ENCODE peak calls at places on chromosomes 11 and 22, in nine cellular contexts. One of them, this sample, is unnamed.

GRCh38 chr22:17918840-17919239 is 105.5 kb downstream of the MICAL3 start:
- DNase-seq in SK-N-SH: no peak
- DNase-seq in Panc1: no peak
- DNase-seq in IMR-90: peak; percentile 64
- DNase-seq in naive thymus-derived CD4-positive, alpha-beta T cell: no peak
- DNase-seq in fibroblast of lung: no peak
- DNase-seq in left ventricle myocardium inferior: no peak
- DNase-seq in right lobe of liver: no peak
- DNase-seq in upper lobe of right lung: no peak
- DNase-seq in this sample: no peak

GRCh38 chr11:132587716-132588115 is 944.6 kb downstream of the OPCML start:
- DNase-seq in IMR-90: no peak
- DNase-seq in right lobe of liver: no peak
- DNase-seq in left ventricle myocardium inferior: no peak
- DNase-seq in fibroblast of lung: no peak
- DNase-seq in Panc1: no peak
- DNase-seq in SK-N-SH: no peak
- DNase-seq in upper lobe of right lung: no peak
- DNase-seq in naive thymus-derived CD4-positive, alpha-beta T cell: no peak
- DNase-seq in this sample: no peak

GRCh38 chr11:96090711-96091110 is 166.8 kb upstream of the MTMR2 start:
- DNase-seq in SK-N-SH: no peak
- DNase-seq in right lobe of liver: no peak
- DNase-seq in Panc1: no peak
- DNase-seq in naive thymus-derived CD4-positive, alpha-beta T cell: no peak
- DNase-seq in left ventricle myocardium inferior: no peak
- DNase-seq in IMR-90: peak; percentile 85
- DNase-seq in fibroblast of lung: peak; percentile 84
- DNase-seq in upper lobe of right lung: no peak
- DNase-seq in this sample: no peak

GRCh38 chr11:92628401-92629292 is 340.8 kb upstream of the MTNR1B start:
- DNase-seq in IMR-90: peak; percentile 45
- DNase-seq in upper lobe of right lung: no peak
- DNase-seq in right lobe of liver: no peak
- DNase-seq in left ventricle myocardium inferior: no peak
- DNase-seq in SK-N-SH: no peak
- DNase-seq in Panc1: no peak
- DNase-seq in fibroblast of lung: peak; percentile 2
- DNase-seq in naive thymus-derived CD4-positive, alpha-beta T cell: no peak
- DNase-seq in this sample: no peak

GRCh38 chr22:29483254-29483653 is 3.2 kb downstream of the NEFH start:
- DNase-seq in fibroblast of lung: no peak
- DNase-seq in right lobe of liver: no peak
- DNase-seq in naive thymus-derived CD4-positive, alpha-beta T cell: no peak
- DNase-seq in left ventricle myocardium inferior: no peak
- DNase-seq in upper lobe of right lung: no peak
- DNase-seq in Panc1: no peak
- DNase-seq in SK-N-SH: no peak
- DNase-seq in IMR-90: no peak
- DNase-seq in this sample: no peak

GRCh38 chr11:134207538-134208239 is 16.1 kb downstream of the NCAPD3 start:
- DNase-seq in fibroblast of lung: peak; percentile 21
- DNase-seq in right lobe of liver: peak; percentile 54
- DNase-seq in SK-N-SH: no peak
- DNase-seq in Panc1: no peak
- DNase-seq in naive thymus-derived CD4-positive, alpha-beta T cell: peak; percentile 65
- DNase-seq in left ventricle myocardium inferior: peak; percentile 25
- DNase-seq in IMR-90: no peak
- DNase-seq in upper lobe of right lung: no peak
- DNase-seq in this sample: peak; percentile 47

GRCh38 chr22:48488149-48488551 is 1339.5 kb downstream of the BRD1 start:
- DNase-seq in fibroblast of lung: no peak
- DNase-seq in IMR-90: no peak
- DNase-seq in naive thymus-derived CD4-positive, alpha-beta T cell: no peak
- DNase-seq in SK-N-SH: peak; percentile 23
- DNase-seq in upper lobe of right lung: no peak
- DNase-seq in left ventricle myocardium inferior: no peak
- DNase-seq in right lobe of liver: no peak
- DNase-seq in Panc1: no peak
- DNase-seq in this sample: no peak

GRCh38 chr11:95088946-95089619 is 563 bp upstream of the ENDOD1 start:
- DNase-seq in IMR-90: no peak
- DNase-seq in SK-N-SH: no peak
- DNase-seq in upper lobe of right lung: no peak
- DNase-seq in fibroblast of lung: no peak
- DNase-seq in right lobe of liver: no peak
- DNase-seq in Panc1: no peak
- DNase-seq in naive thymus-derived CD4-positive, alpha-beta T cell: no peak
- DNase-seq in left ventricle myocardium inferior: no peak
- DNase-seq in this sample: peak; percentile 8

GRCh38 chr11:8363924-8364323 is 100.2 kb upstream of the LMO1 start:
- DNase-seq in left ventricle myocardium inferior: no peak
- DNase-seq in upper lobe of right lung: peak; percentile 40
- DNase-seq in naive thymus-derived CD4-positive, alpha-beta T cell: no peak
- DNase-seq in Panc1: no peak
- DNase-seq in SK-N-SH: no peak
- DNase-seq in fibroblast of lung: peak; percentile 29
- DNase-seq in right lobe of liver: no peak
- DNase-seq in IMR-90: no peak
- DNase-seq in this sample: no peak

GRCh38 chr11:115488945-115489344 is 15.3 kb downstream of the CADM1 start:
- DNase-seq in upper lobe of right lung: no peak
- DNase-seq in SK-N-SH: no peak
- DNase-seq in IMR-90: peak; percentile 94
- DNase-seq in right lobe of liver: no peak
- DNase-seq in Panc1: no peak
- DNase-seq in naive thymus-derived CD4-positive, alpha-beta T cell: no peak
- DNase-seq in left ventricle myocardium inferior: no peak
- DNase-seq in fibroblast of lung: peak; percentile 39
- DNase-seq in this sample: no peak

GRCh38 chr22:24810043-24810749 is 4.2 kb downstream of the SGSM1 start:
- DNase-seq in SK-N-SH: peak; percentile 73
- DNase-seq in IMR-90: no peak
- DNase-seq in upper lobe of right lung: no peak
- DNase-seq in Panc1: no peak
- DNase-seq in left ventricle myocardium inferior: no peak
- DNase-seq in naive thymus-derived CD4-positive, alpha-beta T cell: no peak
- DNase-seq in fibroblast of lung: no peak
- DNase-seq in right lobe of liver: no peak
- DNase-seq in this sample: no peak

GRCh38 chr22:43293661-43294392 is 49.3 kb downstream of the SCUBE1 start:
- DNase-seq in upper lobe of right lung: peak; percentile 80
- DNase-seq in naive thymus-derived CD4-positive, alpha-beta T cell: no peak
- DNase-seq in right lobe of liver: no peak
- DNase-seq in left ventricle myocardium inferior: no peak
- DNase-seq in SK-N-SH: no peak
- DNase-seq in fibroblast of lung: peak; percentile 85
- DNase-seq in IMR-90: peak; percentile 60
- DNase-seq in Panc1: no peak
- DNase-seq in this sample: no peak

GRCh38 chr11:66280428-66280827 is 2.5 kb downstream of the CNIH2 start:
- DNase-seq in Panc1: no peak
- DNase-seq in SK-N-SH: peak; percentile 47
- DNase-seq in upper lobe of right lung: no peak
- DNase-seq in IMR-90: no peak
- DNase-seq in right lobe of liver: no peak
- DNase-seq in naive thymus-derived CD4-positive, alpha-beta T cell: no peak
- DNase-seq in left ventricle myocardium inferior: no peak
- DNase-seq in fibroblast of lung: no peak
- DNase-seq in this sample: no peak

GRCh38 chr11:90176069-90176468 is 41.6 kb downstream of the NAALAD2 start:
- DNase-seq in IMR-90: no peak
- DNase-seq in naive thymus-derived CD4-positive, alpha-beta T cell: no peak
- DNase-seq in Panc1: no peak
- DNase-seq in fibroblast of lung: no peak
- DNase-seq in right lobe of liver: no peak
- DNase-seq in left ventricle myocardium inferior: no peak
- DNase-seq in upper lobe of right lung: no peak
- DNase-seq in SK-N-SH: peak; percentile 24
- DNase-seq in this sample: no peak

GRCh38 chr22:17117400-17117799 is 3.8 kb downstream of the TMEM121B start:
- DNase-seq in upper lobe of right lung: no peak
- DNase-seq in right lobe of liver: no peak
- DNase-seq in naive thymus-derived CD4-positive, alpha-beta T cell: no peak
- DNase-seq in SK-N-SH: no peak
- DNase-seq in IMR-90: no peak
- DNase-seq in fibroblast of lung: no peak
- DNase-seq in left ventricle myocardium inferior: no peak
- DNase-seq in Panc1: no peak
- DNase-seq in this sample: no peak

DNA sequence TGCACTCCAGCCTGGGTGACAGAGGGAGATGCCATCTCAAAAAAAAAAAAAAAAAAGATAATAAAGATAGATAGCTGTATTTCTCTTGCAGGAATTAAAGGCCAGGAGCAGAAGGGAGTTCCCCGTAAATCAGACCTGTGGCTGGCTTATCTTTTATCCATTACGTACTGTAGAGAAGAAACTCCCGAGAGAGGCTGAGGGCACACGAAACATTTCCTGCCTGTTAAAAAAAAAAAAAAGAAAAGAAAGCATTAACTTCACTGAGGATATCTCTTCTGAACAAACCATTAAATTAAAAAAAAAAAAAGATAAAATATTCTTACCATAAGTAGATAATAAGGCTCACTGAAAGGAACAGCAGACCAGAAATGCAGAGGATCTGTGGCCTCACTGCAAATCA is 22.5 kb downstream of the P4HA3 start:
- DNase-seq in upper lobe of right lung: no peak
- DNase-seq in IMR-90: no peak
- DNase-seq in fibroblast of lung: no peak
- DNase-seq in left ventricle myocardium inferior: no peak
- DNase-seq in right lobe of liver: no peak
- DNase-seq in Panc1: no peak
- DNase-seq in naive thymus-derived CD4-positive, alpha-beta T cell: no peak
- DNase-seq in SK-N-SH: no peak
- DNase-seq in this sample: no peak
- H3K27ac ChIP-seq in upper lobe of right lung: no peak overlapping the region
- H3K27ac ChIP-seq in IMR-90: peak overlapping the region; percentile 65
- H3K27ac ChIP-seq in fibroblast of lung: no peak overlapping the region
- H3K27ac ChIP-seq in left ventricle myocardium inferior: no peak overlapping the region
- H3K27ac ChIP-seq in right lobe of liver: no peak overlapping the region
- H3K27ac ChIP-seq in Panc1: no peak overlapping the region
- H3K27ac ChIP-seq in naive thymus-derived CD4-positive, alpha-beta T cell: no peak overlapping the region
- H3K27ac ChIP-seq in SK-N-SH: peak overlapping the region; percentile 83
- H3K27ac ChIP-seq in this sample: no peak overlapping the region

DNA sequence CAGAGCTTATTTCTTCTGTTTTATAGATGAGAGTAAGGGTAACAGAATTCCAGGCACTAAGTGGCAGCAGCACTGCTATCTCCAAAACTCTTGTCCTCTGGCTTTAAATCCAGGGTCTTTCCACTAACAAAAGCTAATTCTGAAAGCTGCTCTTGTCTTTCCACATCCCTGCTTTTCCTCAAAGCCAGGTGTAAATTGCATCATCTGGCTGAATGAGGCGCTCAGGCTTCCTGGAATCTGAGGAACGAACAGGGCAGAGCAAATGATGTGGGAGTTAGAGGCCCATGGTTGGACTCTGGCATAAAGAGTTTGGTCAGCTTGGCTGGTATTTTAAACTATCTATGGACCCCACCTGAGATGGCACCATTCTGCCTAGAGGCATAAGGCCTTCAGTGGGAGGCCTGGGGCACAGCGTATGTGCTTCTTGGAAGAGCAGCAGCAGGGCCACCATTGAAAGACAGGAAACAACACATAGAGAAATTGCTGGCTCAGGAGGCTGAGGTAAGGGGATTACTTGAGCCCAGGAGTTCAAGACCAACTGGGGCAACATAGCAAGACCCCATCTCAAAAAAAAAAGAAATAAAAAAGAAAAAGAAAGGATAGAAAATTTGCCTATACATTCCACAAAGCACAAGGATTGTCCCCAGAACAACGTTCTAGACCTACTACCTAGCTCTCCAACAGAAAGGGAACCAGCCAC is 1.9 kb downstream of the KCNJ5 start:
- DNase-seq in Panc1: no peak
- DNase-seq in fibroblast of lung: no peak
- DNase-seq in naive thymus-derived CD4-positive, alpha-beta T cell: no peak
- DNase-seq in IMR-90: no peak
- DNase-seq in left ventricle myocardium inferior: no peak
- DNase-seq in SK-N-SH: no peak
- DNase-seq in right lobe of liver: no peak
- DNase-seq in upper lobe of right lung: no peak
- DNase-seq in this sample: no peak
- H3K27ac ChIP-seq in Panc1: no peak overlapping the region
- H3K27ac ChIP-seq in fibroblast of lung: no peak overlapping the region
- H3K27ac ChIP-seq in naive thymus-derived CD4-positive, alpha-beta T cell: no peak overlapping the region
- H3K27ac ChIP-seq in IMR-90: no peak overlapping the region
- H3K27ac ChIP-seq in left ventricle myocardium inferior: peak overlapping the region; percentile 83
- H3K27ac ChIP-seq in SK-N-SH: no peak overlapping the region
- H3K27ac ChIP-seq in right lobe of liver: no peak overlapping the region
- H3K27ac ChIP-seq in upper lobe of right lung: peak overlapping the region; percentile 58
- H3K27ac ChIP-seq in this sample: no peak overlapping the region

GRCh38 chr11:83060965-83061364 is 10.7 kb downstream of the RAB30 start:
- DNase-seq in SK-N-SH: no peak
- DNase-seq in naive thymus-derived CD4-positive, alpha-beta T cell: no peak
- DNase-seq in fibroblast of lung: no peak
- DNase-seq in Panc1: no peak
- DNase-seq in right lobe of liver: no peak
- DNase-seq in IMR-90: no peak
- DNase-seq in upper lobe of right lung: no peak
- DNase-seq in left ventricle myocardium inferior: no peak
- DNase-seq in this sample: no peak

GRCh38 chr11:83064011-83064410 is 7.7 kb downstream of the RAB30 start:
- DNase-seq in IMR-90: no peak
- DNase-seq in naive thymus-derived CD4-positive, alpha-beta T cell: no peak
- DNase-seq in upper lobe of right lung: no peak
- DNase-seq in left ventricle myocardium inferior: no peak
- DNase-seq in SK-N-SH: no peak
- DNase-seq in fibroblast of lung: no peak
- DNase-seq in Panc1: no peak
- DNase-seq in right lobe of liver: no peak
- DNase-seq in this sample: no peak

GRCh38 chr11:83068573-83068972 is 3.1 kb downstream of the RAB30 start:
- DNase-seq in Panc1: no peak
- DNase-seq in upper lobe of right lung: no peak
- DNase-seq in naive thymus-derived CD4-positive, alpha-beta T cell: no peak
- DNase-seq in fibroblast of lung: no peak
- DNase-seq in IMR-90: no peak
- DNase-seq in right lobe of liver: no peak
- DNase-seq in left ventricle myocardium inferior: no peak
- DNase-seq in SK-N-SH: no peak
- DNase-seq in this sample: no peak

GRCh38 chr11:83061883-83062282 is 9.8 kb downstream of the RAB30 start:
- DNase-seq in naive thymus-derived CD4-positive, alpha-beta T cell: no peak
- DNase-seq in fibroblast of lung: no peak
- DNase-seq in SK-N-SH: no peak
- DNase-seq in left ventricle myocardium inferior: no peak
- DNase-seq in Panc1: no peak
- DNase-seq in upper lobe of right lung: no peak
- DNase-seq in IMR-90: no peak
- DNase-seq in right lobe of liver: no peak
- DNase-seq in this sample: no peak

GRCh38 chr11:83063073-83063754 is 8.5 kb downstream of the RAB30 start:
- DNase-seq in SK-N-SH: no peak
- DNase-seq in naive thymus-derived CD4-positive, alpha-beta T cell: peak; percentile 60
- DNase-seq in right lobe of liver: no peak
- DNase-seq in IMR-90: peak; percentile 33
- DNase-seq in Panc1: no peak
- DNase-seq in upper lobe of right lung: no peak
- DNase-seq in fibroblast of lung: no peak
- DNase-seq in left ventricle myocardium inferior: no peak
- DNase-seq in this sample: no peak
- H3K27ac ChIP-seq in SK-N-SH: no peak overlapping the region
- H3K27ac ChIP-seq in naive thymus-derived CD4-positive, alpha-beta T cell: peak overlapping the region; percentile 71
- H3K27ac ChIP-seq in right lobe of liver: no peak overlapping the region
- H3K27ac ChIP-seq in IMR-90: no peak overlapping the region
- H3K27ac ChIP-seq in Panc1: peak overlapping the region; percentile 18
- H3K27ac ChIP-seq in upper lobe of right lung: no peak overlapping the region
- H3K27ac ChIP-seq in fibroblast of lung: no peak overlapping the region
- H3K27ac ChIP-seq in left ventricle myocardium inferior: peak overlapping the region; percentile 60
- H3K27ac ChIP-seq in this sample: no peak overlapping the region

GRCh38 chr11:114301927-114302326 is 5.7 kb downstream of the NNMT start:
- DNase-seq in IMR-90: no peak
- DNase-seq in fibroblast of lung: no peak
- DNase-seq in Panc1: no peak
- DNase-seq in right lobe of liver: no peak
- DNase-seq in SK-N-SH: no peak
- DNase-seq in naive thymus-derived CD4-positive, alpha-beta T cell: no peak
- DNase-seq in upper lobe of right lung: no peak
- DNase-seq in left ventricle myocardium inferior: no peak
- DNase-seq in this sample: no peak
- H3K27ac ChIP-seq in IMR-90: no peak overlapping the region
- H3K27ac ChIP-seq in fibroblast of lung: no peak overlapping the region
- H3K27ac ChIP-seq in Panc1: no peak overlapping the region
- H3K27ac ChIP-seq in right lobe of liver: peak overlapping the region; percentile 98
- H3K27ac ChIP-seq in SK-N-SH: no peak overlapping the region
- H3K27ac ChIP-seq in naive thymus-derived CD4-positive, alpha-beta T cell: no peak overlapping the region
- H3K27ac ChIP-seq in upper lobe of right lung: no peak overlapping the region
- H3K27ac ChIP-seq in left ventricle myocardium inferior: no peak overlapping the region
- H3K27ac ChIP-seq in this sample: no peak overlapping the region